ENCODE peak calls at places on chromosomes 1 and 21, in seven cellular contexts. One of them, this sample, is unnamed.
A peak's percentile ranks its signal among the peaks of the same experiment; 100 is the strongest.

GRCh38 chr1:172145231-172145651 is 275.2 kb upstream of the C1orf105 start:
- DNase-seq in memory B cell: no peak
- DNase-seq in osteocyte: no peak
- DNase-seq in lung: no peak
- DNase-seq in germinal center: no peak
- DNase-seq in astrocyte of the spinal cord: peak; percentile 81
- DNase-seq in effector memory CD4-positive, alpha-beta T cell: no peak
- DNase-seq in this sample: no peak

GRCh38 chr1:206933333-206933945 is 11.7 kb upstream of the FCMR start:
- DNase-seq in memory B cell: peak; percentile 66
- DNase-seq in osteocyte: no peak
- DNase-seq in lung: peak; percentile 52
- DNase-seq in germinal center: peak; percentile 73
- DNase-seq in astrocyte of the spinal cord: no peak
- DNase-seq in effector memory CD4-positive, alpha-beta T cell: peak; percentile 48
- DNase-seq in this sample: peak; percentile 70

GRCh38 chr1:248848596-248848995 is 10.3 kb downstream of the ZNF692 start:
- DNase-seq in memory B cell: no peak
- DNase-seq in osteocyte: no peak
- DNase-seq in lung: no peak
- DNase-seq in germinal center: no peak
- DNase-seq in astrocyte of the spinal cord: no peak
- DNase-seq in effector memory CD4-positive, alpha-beta T cell: no peak
- DNase-seq in this sample: no peak

GRCh38 chr1:61322769-61323168 is 240.4 kb downstream of the NFIA start:
- DNase-seq in memory B cell: no peak
- DNase-seq in osteocyte: no peak
- DNase-seq in lung: no peak
- DNase-seq in germinal center: no peak
- DNase-seq in astrocyte of the spinal cord: no peak
- DNase-seq in effector memory CD4-positive, alpha-beta T cell: no peak
- DNase-seq in this sample: no peak

GRCh38 chr21:42319851-42320602 is 4.8 kb upstream of the TFF3 start:
- DNase-seq in memory B cell: no peak
- DNase-seq in osteocyte: peak; percentile 75
- DNase-seq in lung: no peak
- DNase-seq in germinal center: no peak
- DNase-seq in astrocyte of the spinal cord: no peak
- DNase-seq in effector memory CD4-positive, alpha-beta T cell: no peak
- DNase-seq in this sample: no peak

GRCh38 chr1:6082430-6082971 is 36.8 kb downstream of the KCNAB2 start:
- DNase-seq in memory B cell: no peak
- DNase-seq in osteocyte: no peak
- DNase-seq in lung: no peak
- DNase-seq in germinal center: no peak
- DNase-seq in astrocyte of the spinal cord: no peak
- DNase-seq in effector memory CD4-positive, alpha-beta T cell: no peak
- DNase-seq in this sample: no peak

GRCh38 chr21:46159841-46160562 is 4.6 kb upstream of the FTCD start:
- DNase-seq in memory B cell: no peak
- DNase-seq in osteocyte: peak; percentile 78
- DNase-seq in lung: no peak
- DNase-seq in germinal center: no peak
- DNase-seq in astrocyte of the spinal cord: no peak
- DNase-seq in effector memory CD4-positive, alpha-beta T cell: no peak
- DNase-seq in this sample: no peak

GRCh38 chr1:200034821-200035396 is 7.4 kb downstream of the NR5A2 start:
- DNase-seq in memory B cell: no peak
- DNase-seq in osteocyte: no peak
- DNase-seq in lung: no peak
- DNase-seq in germinal center: no peak
- DNase-seq in astrocyte of the spinal cord: no peak
- DNase-seq in effector memory CD4-positive, alpha-beta T cell: no peak
- DNase-seq in this sample: no peak

GRCh38 chr1:153678519-153679336 is at the start of gene NPR1:
- DNase-seq in memory B cell: peak; percentile 15
- DNase-seq in osteocyte: no peak
- DNase-seq in lung: peak; percentile 62
- DNase-seq in germinal center: peak; percentile 45
- DNase-seq in astrocyte of the spinal cord: no peak
- DNase-seq in effector memory CD4-positive, alpha-beta T cell: no peak
- DNase-seq in this sample: peak; percentile 56

GRCh38 chr1:167544447-167544846 is 9.1 kb downstream of the CREG1 start:
- DNase-seq in memory B cell: no peak
- DNase-seq in osteocyte: no peak
- DNase-seq in lung: no peak
- DNase-seq in germinal center: no peak
- DNase-seq in astrocyte of the spinal cord: no peak
- DNase-seq in effector memory CD4-positive, alpha-beta T cell: no peak
- DNase-seq in this sample: no peak

GRCh38 chr21:37166733-37167132 is 93.7 kb downstream of the TTC3 start:
- DNase-seq in memory B cell: no peak
- DNase-seq in osteocyte: no peak
- DNase-seq in lung: no peak
- DNase-seq in germinal center: peak; percentile 12
- DNase-seq in astrocyte of the spinal cord: no peak
- DNase-seq in effector memory CD4-positive, alpha-beta T cell: no peak
- DNase-seq in this sample: peak; percentile 25

GRCh38 chr1:1306070-1306660 is 1.6 kb downstream of the ACAP3 start:
- DNase-seq in memory B cell: no peak
- DNase-seq in osteocyte: no peak
- DNase-seq in lung: no peak
- DNase-seq in germinal center: no peak
- DNase-seq in astrocyte of the spinal cord: no peak
- DNase-seq in effector memory CD4-positive, alpha-beta T cell: no peak
- DNase-seq in this sample: no peak

GRCh38 chr1:105100102-105100501 is 1350.4 kb downstream of the AMY1C start:
- DNase-seq in memory B cell: no peak
- DNase-seq in osteocyte: no peak
- DNase-seq in lung: no peak
- DNase-seq in germinal center: no peak
- DNase-seq in astrocyte of the spinal cord: no peak
- DNase-seq in effector memory CD4-positive, alpha-beta T cell: no peak
- DNase-seq in this sample: no peak

GRCh38 chr1:159989581-159989980 is 35.5 kb upstream of the SLAMF9 start:
- DNase-seq in memory B cell: no peak
- DNase-seq in osteocyte: peak; percentile 23
- DNase-seq in lung: no peak
- DNase-seq in germinal center: no peak
- DNase-seq in astrocyte of the spinal cord: no peak
- DNase-seq in effector memory CD4-positive, alpha-beta T cell: no peak
- DNase-seq in this sample: no peak

GRCh38 chr1:40039245-40039756 is 1.2 kb upstream of the CAP1 start:
- DNase-seq in memory B cell: peak; percentile 49
- DNase-seq in osteocyte: no peak
- DNase-seq in lung: no peak
- DNase-seq in germinal center: peak; percentile 47
- DNase-seq in astrocyte of the spinal cord: no peak
- DNase-seq in effector memory CD4-positive, alpha-beta T cell: no peak
- DNase-seq in this sample: peak; percentile 24

GRCh38 chr1:78383923-78384322 is 106.9 kb upstream of the PTGFR start:
- DNase-seq in memory B cell: no peak
- DNase-seq in osteocyte: no peak
- DNase-seq in lung: no peak
- DNase-seq in germinal center: no peak
- DNase-seq in astrocyte of the spinal cord: no peak
- DNase-seq in effector memory CD4-positive, alpha-beta T cell: no peak
- DNase-seq in this sample: no peak

GRCh38 chr1:171740987-171741871 is 636 bp downstream of the VAMP4 start:
- DNase-seq in memory B cell: no peak
- DNase-seq in osteocyte: no peak
- DNase-seq in lung: peak; percentile 32
- DNase-seq in germinal center: peak; percentile 50
- DNase-seq in astrocyte of the spinal cord: peak; percentile 28
- DNase-seq in effector memory CD4-positive, alpha-beta T cell: peak; percentile 4
- DNase-seq in this sample: peak; percentile 67

GRCh38 chr1:206012086-206012859 is 9.1 kb upstream of the RAB7B start:
- DNase-seq in memory B cell: peak; percentile 84
- DNase-seq in osteocyte: no peak
- DNase-seq in lung: peak; percentile 78
- DNase-seq in germinal center: peak; percentile 90
- DNase-seq in astrocyte of the spinal cord: no peak
- DNase-seq in effector memory CD4-positive, alpha-beta T cell: no peak
- DNase-seq in this sample: peak; percentile 65

GRCh38 chr1:206921772-206922265 is at the start of gene FCMR:
- DNase-seq in memory B cell: peak; percentile 48
- DNase-seq in osteocyte: no peak
- DNase-seq in lung: peak; percentile 58
- DNase-seq in germinal center: peak; percentile 44
- DNase-seq in astrocyte of the spinal cord: no peak
- DNase-seq in effector memory CD4-positive, alpha-beta T cell: no peak
- DNase-seq in this sample: peak; percentile 42

This sample was measured in GM13977.